ENCODE peak calls at places on chromosome 19, in five cellular contexts. One of them, this sample, is unnamed.

GRCh38 chr19:48617146-48617937 is 1.6 kb downstream of the RPL18 start:
- DNase-seq in AML-193: no peak
- DNase-seq in activated CD4-positive, alpha-beta T cell treated with anti-CD3 and anti-CD28 coated beads, Interleukin-2, amount 50 U/mL, for 48 hours: no peak
- DNase-seq in mucosa of descending colon: no peak
- DNase-seq in DMS 273 treated with DMSO at 0.1 percent for 48 hours: no peak
- DNase-seq in this sample: no peak

GRCh38 chr19:2933490-2933910 is 11.3 kb downstream of the ZNF77 start:
- DNase-seq in mucosa of descending colon: no peak
- DNase-seq in AML-193: no peak
- DNase-seq in activated CD4-positive, alpha-beta T cell treated with anti-CD3 and anti-CD28 coated beads, Interleukin-2, amount 50 U/mL, for 48 hours: no peak
- DNase-seq in DMS 273 treated with DMSO at 0.1 percent for 48 hours: no peak
- DNase-seq in this sample: no peak

GRCh38 chr19:13830761-13831481 is 35.7 kb downstream of the ZSWIM4 start:
- DNase-seq in mucosa of descending colon: peak
- DNase-seq in activated CD4-positive, alpha-beta T cell treated with anti-CD3 and anti-CD28 coated beads, Interleukin-2, amount 50 U/mL, for 48 hours: no peak
- DNase-seq in DMS 273 treated with DMSO at 0.1 percent for 48 hours: no peak
- DNase-seq in AML-193: no peak
- DNase-seq in this sample: no peak

GRCh38 chr19:46021531-46022041 is 1.3 kb downstream of the PGLYRP1 start:
- DNase-seq in AML-193: no peak
- DNase-seq in activated CD4-positive, alpha-beta T cell treated with anti-CD3 and anti-CD28 coated beads, Interleukin-2, amount 50 U/mL, for 48 hours: no peak
- DNase-seq in DMS 273 treated with DMSO at 0.1 percent for 48 hours: no peak
- DNase-seq in mucosa of descending colon: peak
- DNase-seq in this sample: no peak

GRCh38 chr19:33438987-33439781 is 65.7 kb downstream of the CEBPG start:
- DNase-seq in DMS 273 treated with DMSO at 0.1 percent for 48 hours: no peak
- DNase-seq in AML-193: no peak
- DNase-seq in mucosa of descending colon: peak
- DNase-seq in activated CD4-positive, alpha-beta T cell treated with anti-CD3 and anti-CD28 coated beads, Interleukin-2, amount 50 U/mL, for 48 hours: no peak
- DNase-seq in this sample: no peak

GRCh38 chr19:49677232-49677881 is at the start of gene PRMT1:
- DNase-seq in activated CD4-positive, alpha-beta T cell treated with anti-CD3 and anti-CD28 coated beads, Interleukin-2, amount 50 U/mL, for 48 hours: peak
- DNase-seq in DMS 273 treated with DMSO at 0.1 percent for 48 hours: no peak
- DNase-seq in mucosa of descending colon: peak
- DNase-seq in AML-193: no peak
- DNase-seq in this sample: no peak

GRCh38 chr19:35206379-35206778 is 22.2 kb downstream of the FAM187B start:
- DNase-seq in mucosa of descending colon: no peak
- DNase-seq in DMS 273 treated with DMSO at 0.1 percent for 48 hours: no peak
- DNase-seq in AML-193: no peak
- DNase-seq in activated CD4-positive, alpha-beta T cell treated with anti-CD3 and anti-CD28 coated beads, Interleukin-2, amount 50 U/mL, for 48 hours: no peak
- DNase-seq in this sample: peak

GRCh38 chr19:16274466-16274865 is 50.2 kb upstream of the KLF2 start:
- DNase-seq in DMS 273 treated with DMSO at 0.1 percent for 48 hours: no peak
- DNase-seq in mucosa of descending colon: no peak
- DNase-seq in AML-193: no peak
- DNase-seq in activated CD4-positive, alpha-beta T cell treated with anti-CD3 and anti-CD28 coated beads, Interleukin-2, amount 50 U/mL, for 48 hours: no peak
- DNase-seq in this sample: peak

This sample was measured in KBM-7.